ENCODE peak calls at places on chromosomes 3 and 15, in six cellular contexts. W, B, O, F, R and M are unnamed samples.

GRCh38 chr15:31574761-31575160 is 248.1 kb downstream of the KLF13 start:
- DNase-seq in W (no peak), B (no peak), O (peak), F (no peak), R (no peak), M (no peak)

GRCh38 chr3:149613988-149614387 is 43.8 kb downstream of the WWTR1 start:
- DNase-seq in W (no peak), B (no peak), O (no peak), F (no peak), R (no peak), M (no peak)

GRCh38 chr15:73081321-73081958 is 29.2 kb downstream of the NEO1 start:
- DNase-seq in W (no peak), B (peak), O (peak), F (no peak), R (no peak), M (peak)

GRCh38 chr15:82134426-82134825 is 88.6 kb upstream of the MEX3B start:
- DNase-seq in W (no peak), B (no peak), O (no peak), F (no peak), R (no peak), M (no peak)

GRCh38 chr3:153338487-153338886 is 176.5 kb downstream of the RAP2B start:
- DNase-seq in W (no peak), B (no peak), O (no peak), F (no peak), R (no peak), M (no peak)

GRCh38 chr3:32865364-32865763 is 47.6 kb downstream of the TRIM71 start:
- DNase-seq in W (no peak), B (no peak), O (no peak), F (no peak), R (no peak), M (no peak)

GRCh38 chr3:158789592-158789991 is 12.3 kb upstream of the MFSD1 start:
- DNase-seq in W (no peak), B (no peak), O (no peak), F (no peak), R (no peak), M (no peak)

GRCh38 chr3:185353823-185354614 is 8.9 kb upstream of the MAP3K13 start:
- DNase-seq in W (peak), B (peak), O (peak), F (peak), R (peak), M (peak)

GRCh38 chr15:37101634-37102314 is 1.4 kb upstream of the MEIS2 start:
- DNase-seq in W (peak), B (no peak), O (peak), F (peak), R (peak), M (peak)

GRCh38 chr15:31758126-31758525 is 272.2 kb upstream of the CHRNA7 start:
- DNase-seq in W (peak), B (no peak), O (no peak), F (peak), R (no peak), M (no peak)

GRCh38 chr15:64162478-64162868 is 349 bp downstream of the PPIB start:
- DNase-seq in W (no peak), B (no peak), O (no peak), F (no peak), R (no peak), M (no peak)

GRCh38 chr3:71973337-71974030 is 188.5 kb upstream of the PROK2 start:
- DNase-seq in W (no peak), B (no peak), O (no peak), F (no peak), R (no peak), M (no peak)

GRCh38 chr3:56869157-56869889 is 67.6 kb upstream of the ARHGEF3 start:
- DNase-seq in W (no peak), B (no peak), O (no peak), F (no peak), R (no peak), M (no peak)

GRCh38 chr3:120258009-120258408 is 27.0 kb downstream of the GPR156 start:
- DNase-seq in W (no peak), B (no peak), O (no peak), F (no peak), R (no peak), M (no peak)

GRCh38 chr3:47003461-47004368 is 24.2 kb downstream of the NBEAL2 start:
- DNase-seq in W (no peak), B (no peak), O (no peak), F (peak), R (peak), M (no peak)

GRCh38 chr15:33029247-33029646 is 165.3 kb downstream of the FMN1 start:
- DNase-seq in W (no peak), B (no peak), O (no peak), F (no peak), R (no peak), M (no peak)

GRCh38 chr3:194395767-194396527 is 3.1 kb downstream of the GP5 start:
- DNase-seq in W (no peak), B (peak), O (peak), F (peak), R (peak), M (no peak)

GRCh38 chr3:100032262-100032661 is 82.0 kb downstream of the FILIP1L start:
- DNase-seq in W (no peak), B (no peak), O (no peak), F (no peak), R (no peak), M (no peak)

GRCh38 chr3:169430687-169431404 is 232.7 kb downstream of the MECOM start:
- DNase-seq in W (no peak), B (no peak), O (no peak), F (no peak), R (no peak), M (no peak)

GRCh38 chr15:98169551-98169950 is 209.0 kb downstream of the ARRDC4 start:
- DNase-seq in W (no peak), B (no peak), O (no peak), F (no peak), R (no peak), M (no peak)

GRCh38 chr15:69809421-69809820 is 288.3 kb downstream of the TLE3 start:
- DNase-seq in W (no peak), B (no peak), O (no peak), F (no peak), R (no peak), M (no peak)

GRCh38 chr3:53044371-53045106 is 1.3 kb downstream of the SFMBT1 start:
- DNase-seq in W (peak), B (peak), O (no peak), F (no peak), R (peak), M (peak)

GRCh38 chr3:120348065-120348980 is 831 bp downstream of the LRRC58 start:
- DNase-seq in W (no peak), B (peak), O (peak), F (no peak), R (no peak), M (no peak)

GRCh38 chr3:151838574-151839312 is 24.8 kb downstream of the AADAC start:
- DNase-seq in W (peak), B (peak), O (peak), F (no peak), R (peak), M (peak)

GRCh38 chr3:106755336-106755735 is 621.9 kb upstream of the CCDC54 start:
- DNase-seq in W (no peak), B (no peak), O (no peak), F (no peak), R (no peak), M (no peak)

GRCh38 chr3:9021610-9022009 is 58.3 kb upstream of the RAD18 start:
- DNase-seq in W (no peak), B (no peak), O (peak), F (no peak), R (no peak), M (no peak)

GRCh38 chr3:20043398-20043797 is 3.2 kb downstream of the KAT2B start:
- DNase-seq in W (no peak), B (peak), O (no peak), F (peak), R (peak), M (no peak)

GRCh38 chr3:38108649-38109579 is 28.0 kb downstream of the ACAA1 start:
- DNase-seq in W (no peak), B (no peak), O (no peak), F (no peak), R (peak), M (no peak)

GRCh38 chr15:53746101-53746500 is 13.4 kb downstream of the WDR72 start:
- DNase-seq in W (no peak), B (no peak), O (no peak), F (no peak), R (no peak), M (no peak)

GRCh38 chr3:111326144-111326995 is 215.6 kb upstream of the CD96 start:
- DNase-seq in W (no peak), B (no peak), O (no peak), F (no peak), R (no peak), M (no peak)

GRCh38 chr15:101799665-101800064 is 3.6 kb upstream of the OR4F6 start:
- DNase-seq in W (no peak), B (no peak), O (no peak), F (no peak), R (no peak), M (no peak)

GRCh38 chr3:170387952-170388351 is 30.4 kb downstream of the SKIL start:
- DNase-seq in W (no peak), B (no peak), O (no peak), F (no peak), R (no peak), M (no peak)

GRCh38 chr3:172159376-172159775 is 120.0 kb downstream of the FNDC3B start:
- DNase-seq in W (no peak), B (no peak), O (no peak), F (no peak), R (no peak), M (no peak)

GRCh38 chr3:113758389-113759029 is 11.7 kb downstream of the ATP6V1A start:
- DNase-seq in W (no peak), B (no peak), O (no peak), F (no peak), R (no peak), M (no peak)

GRCh38 chr3:61997112-61997511 is 376.2 kb downstream of the FEZF2 start:
- DNase-seq in W (no peak), B (no peak), O (no peak), F (no peak), R (no peak), M (no peak)

GRCh38 chr3:157120071-157120892 is 39.7 kb downstream of the CCNL1 start:
- DNase-seq in W (no peak), B (no peak), O (no peak), F (no peak), R (no peak), M (no peak)

DNA sequence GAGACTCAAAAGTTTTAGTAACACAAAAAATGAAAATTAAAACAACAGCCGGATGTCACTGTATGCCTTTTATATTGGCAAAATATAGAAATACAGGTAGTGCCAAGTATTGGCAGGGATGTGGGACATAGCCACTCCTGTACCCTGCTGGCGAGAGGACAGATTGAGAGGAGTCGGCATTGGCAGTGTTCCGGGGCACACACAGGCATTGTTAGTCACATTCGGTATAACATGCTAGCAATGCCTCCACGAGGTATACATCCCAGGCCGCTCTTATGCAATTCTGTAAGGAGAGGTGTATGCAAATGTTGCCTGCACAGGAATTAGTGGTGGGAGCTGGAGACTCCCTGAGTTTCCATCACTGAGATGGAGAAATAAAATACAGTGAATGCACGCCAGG is 99.4 kb upstream of the DLG1 start:
- DNase-seq in W (no peak), B (no peak), O (no peak), F (no peak), R (no peak), M (no peak)
- TF ChIP-seq CTCF in W (no peak), B (no peak), O (no peak), F (no peak), R (no peak), M (no peak)

GRCh38 chr3:51391075-51391565 is at the start of gene RBM15B:
- DNase-seq in W (peak), B (peak), O (peak), F (peak), R (peak), M (peak)
- TF ChIP-seq CTCF in W (peak), B (peak), O (peak), F (peak), R (no peak), M (peak)

GRCh38 chr3:129314757-129315385 is 36.2 kb downstream of the HMCES start:
- DNase-seq in W (peak), B (peak), O (peak), F (peak), R (peak), M (peak)
- TF ChIP-seq CTCF in W (no peak), B (no peak), O (peak), F (peak), R (no peak), M (no peak)

DNA sequence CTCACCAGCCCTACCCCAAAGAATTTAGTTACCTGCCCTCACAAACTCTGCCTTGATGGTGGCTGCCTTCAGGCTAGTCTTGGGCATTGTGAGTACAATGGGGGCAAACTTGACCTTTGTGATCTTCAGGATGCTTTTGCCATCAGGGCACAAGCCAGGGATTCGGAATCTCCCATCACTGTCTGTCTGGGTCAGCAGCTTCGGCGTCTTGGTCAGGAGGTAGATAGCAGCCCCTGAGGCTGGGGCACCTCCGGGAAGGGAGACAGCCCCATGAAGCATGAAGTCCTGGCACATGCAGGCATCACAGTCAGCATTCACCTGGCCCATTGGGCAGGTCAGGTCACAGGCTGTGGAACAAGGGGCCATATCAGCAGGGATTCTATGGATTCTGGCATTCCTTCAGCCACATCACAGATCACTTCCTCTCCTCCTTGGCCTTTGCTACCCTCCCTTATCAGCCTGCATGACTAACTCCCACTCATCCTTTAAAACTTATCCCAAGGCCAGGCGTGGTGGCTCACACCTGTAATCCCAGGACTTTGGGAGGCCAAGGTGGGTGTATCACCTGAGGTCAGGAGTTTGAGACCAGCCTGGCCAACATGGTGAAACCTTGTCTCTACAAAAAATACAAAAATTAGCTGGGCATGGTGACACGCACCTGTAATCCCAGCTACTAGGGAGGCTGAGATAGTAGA is 6.9 kb downstream of the CILP start:
- DNase-seq in W (no peak), B (no peak), O (no peak), F (no peak), R (peak), M (no peak)
- TF ChIP-seq CTCF in W (no peak), B (no peak), O (no peak), F (no peak), R (no peak), M (no peak)

DNA sequence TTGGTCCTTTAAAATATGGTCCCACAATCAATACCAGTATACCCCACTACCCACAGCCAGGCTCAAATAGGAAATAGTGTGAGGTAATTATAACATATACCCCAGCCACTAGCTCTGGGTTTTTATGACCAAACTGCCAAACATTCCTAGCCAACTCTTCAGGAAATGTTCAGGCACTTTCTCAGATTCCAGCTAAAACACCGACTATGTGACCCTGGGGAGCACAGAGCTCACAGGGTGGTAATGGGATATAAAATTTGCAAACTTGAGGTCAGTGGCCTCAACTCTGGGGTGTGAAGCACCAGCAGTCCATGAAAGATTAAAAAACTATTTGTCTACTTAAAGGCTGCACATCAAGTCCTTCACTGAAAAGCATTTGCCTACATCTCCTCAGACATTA is 12.9 kb downstream of the FBN1 start:
- DNase-seq in W (no peak), B (no peak), O (no peak), F (no peak), R (no peak), M (no peak)
- TF ChIP-seq CTCF in W (no peak), B (no peak), O (no peak), F (no peak), R (no peak), M (no peak)

GRCh38 chr15:34239151-34239761 is 14.4 kb downstream of the EMC4 start:
- DNase-seq in W (no peak), B (no peak), O (no peak), F (no peak), R (no peak), M (no peak)

GRCh38 chr15:34233614-34234013 is 8.8 kb downstream of the EMC4 start:
- DNase-seq in W (no peak), B (no peak), O (no peak), F (no peak), R (no peak), M (no peak)
- TF ChIP-seq CTCF in W (no peak), B (no peak), O (no peak), F (no peak), R (no peak), M (no peak)

GRCh38 chr3:142866841-142867631 is 21.8 kb downstream of the PCOLCE2 start:
- DNase-seq in W (peak), B (no peak), O (peak), F (no peak), R (no peak), M (no peak)
- TF ChIP-seq CTCF in W (no peak), B (no peak), O (peak), F (no peak), R (no peak), M (no peak)

DNA sequence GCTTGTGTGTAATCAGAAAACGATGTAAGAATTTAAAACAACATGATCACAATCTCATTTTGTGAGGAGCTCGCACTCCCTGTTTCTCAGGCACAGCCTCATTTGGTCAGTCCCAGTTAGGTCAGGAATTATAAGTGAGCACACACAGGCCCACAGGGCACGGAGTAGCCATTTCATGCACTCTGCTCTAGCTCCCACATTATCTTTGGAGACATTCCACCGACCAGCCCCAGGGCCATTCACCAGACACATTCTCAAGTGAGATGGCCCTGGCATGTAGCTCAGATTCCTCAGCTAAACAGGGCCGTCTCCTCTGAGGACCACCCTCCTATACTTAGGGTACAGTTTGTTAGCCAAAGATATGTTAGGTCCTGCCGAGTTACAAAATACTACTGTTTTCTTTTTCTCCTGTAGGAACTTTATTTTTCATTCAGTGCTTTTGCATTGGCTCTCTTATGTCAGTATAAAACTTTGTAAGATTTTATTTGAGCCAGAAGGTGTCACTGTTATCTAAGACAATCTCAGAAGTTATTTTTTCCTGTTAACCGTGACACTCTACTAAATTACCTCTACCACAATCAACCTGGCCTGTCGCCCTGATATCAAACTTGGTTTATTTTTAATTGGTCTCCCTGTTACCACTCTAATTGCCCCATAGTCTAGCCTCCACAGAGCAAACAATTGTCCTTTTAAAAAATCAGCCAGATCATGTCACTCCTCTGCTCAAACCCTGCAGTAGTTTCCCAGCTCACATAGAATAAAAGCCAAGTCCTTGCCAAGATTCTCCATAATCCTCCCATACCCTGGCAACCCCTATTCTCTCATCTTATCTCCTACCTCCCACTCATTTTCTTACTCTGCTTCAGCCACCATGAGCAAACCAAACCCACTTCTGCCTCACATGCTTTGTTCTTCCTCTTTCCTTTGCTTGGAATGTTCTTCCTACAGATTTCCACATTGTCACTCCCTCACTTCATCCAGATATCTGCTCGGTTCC is 105.7 kb downstream of the PPP2R3A start:
- DNase-seq in W (peak), B (no peak), O (no peak), F (peak), R (no peak), M (no peak)
- TF ChIP-seq CTCF in W (no peak), B (no peak), O (no peak), F (no peak), R (no peak), M (no peak)